ENCODE peak calls at places on chromosome 15, in eight cellular contexts. One of them, this sample, is unnamed.

GRCh38 chr15:40128746-40129660 is 20.3 kb upstream of the BMF start:
- DNase-seq in transverse colon: no peak
- DNase-seq in breast epithelium: no peak
- DNase-seq in GM12891: no peak
- DNase-seq in esophagus muscularis mucosa: no peak
- DNase-seq in HepG2: no peak
- DNase-seq in GM12892: no peak
- DNase-seq in prostate gland: no peak
- DNase-seq in this sample: no peak

GRCh38 chr15:22968356-22968755 is 11.8 kb downstream of the CYFIP1 start:
- DNase-seq in transverse colon: no peak
- DNase-seq in breast epithelium: no peak
- DNase-seq in GM12891: no peak
- DNase-seq in esophagus muscularis mucosa: no peak
- DNase-seq in HepG2: no peak
- DNase-seq in GM12892: no peak
- DNase-seq in prostate gland: no peak
- DNase-seq in this sample: peak; percentile 29

GRCh38 chr15:98896802-98897732 is 110.5 kb downstream of the PGPEP1L start:
- DNase-seq in transverse colon: no peak
- DNase-seq in breast epithelium: no peak
- DNase-seq in GM12891: no peak
- DNase-seq in esophagus muscularis mucosa: no peak
- DNase-seq in HepG2: peak; percentile 85
- DNase-seq in GM12892: no peak
- DNase-seq in prostate gland: peak; percentile 52
- DNase-seq in this sample: no peak

GRCh38 chr15:71366926-71367325 is 251.7 kb downstream of the THSD4 start:
- DNase-seq in transverse colon: no peak
- DNase-seq in breast epithelium: no peak
- DNase-seq in GM12891: no peak
- DNase-seq in esophagus muscularis mucosa: no peak
- DNase-seq in HepG2: peak; percentile 83
- DNase-seq in GM12892: no peak
- DNase-seq in prostate gland: no peak
- DNase-seq in this sample: no peak

GRCh38 chr15:77400258-77400657 is 19.6 kb downstream of the PEAK1 start:
- DNase-seq in transverse colon: no peak
- DNase-seq in breast epithelium: no peak
- DNase-seq in GM12891: no peak
- DNase-seq in esophagus muscularis mucosa: no peak
- DNase-seq in HepG2: no peak
- DNase-seq in GM12892: no peak
- DNase-seq in prostate gland: no peak
- DNase-seq in this sample: no peak

GRCh38 chr15:95024388-95024787 is 793.0 kb downstream of the MCTP2 start:
- DNase-seq in transverse colon: no peak
- DNase-seq in breast epithelium: no peak
- DNase-seq in GM12891: no peak
- DNase-seq in esophagus muscularis mucosa: no peak
- DNase-seq in HepG2: no peak
- DNase-seq in GM12892: no peak
- DNase-seq in prostate gland: no peak
- DNase-seq in this sample: no peak

GRCh38 chr15:73777741-73778140 is 24.6 kb upstream of the INSYN1 start:
- DNase-seq in transverse colon: no peak
- DNase-seq in breast epithelium: no peak
- DNase-seq in GM12891: no peak
- DNase-seq in esophagus muscularis mucosa: no peak
- DNase-seq in HepG2: no peak
- DNase-seq in GM12892: no peak
- DNase-seq in prostate gland: peak; percentile 70
- DNase-seq in this sample: no peak

GRCh38 chr15:33074942-33075341 is 119.6 kb downstream of the FMN1 start:
- DNase-seq in transverse colon: peak; percentile 39
- DNase-seq in breast epithelium: no peak
- DNase-seq in GM12891: no peak
- DNase-seq in esophagus muscularis mucosa: no peak
- DNase-seq in HepG2: no peak
- DNase-seq in GM12892: no peak
- DNase-seq in prostate gland: no peak
- DNase-seq in this sample: no peak

GRCh38 chr15:67013696-67014095 is 51.7 kb upstream of the SMAD3 start:
- DNase-seq in transverse colon: no peak
- DNase-seq in breast epithelium: no peak
- DNase-seq in GM12891: no peak
- DNase-seq in esophagus muscularis mucosa: peak; percentile 80
- DNase-seq in HepG2: no peak
- DNase-seq in GM12892: no peak
- DNase-seq in prostate gland: no peak
- DNase-seq in this sample: no peak

GRCh38 chr15:88120021-88120420 is 136.5 kb downstream of the NTRK3 start:
- DNase-seq in transverse colon: no peak
- DNase-seq in breast epithelium: no peak
- DNase-seq in GM12891: no peak
- DNase-seq in esophagus muscularis mucosa: no peak
- DNase-seq in HepG2: no peak
- DNase-seq in GM12892: no peak
- DNase-seq in prostate gland: no peak
- DNase-seq in this sample: no peak

GRCh38 chr15:85316244-85316934 is 64.0 kb upstream of the AKAP13 start:
- DNase-seq in transverse colon: no peak
- DNase-seq in breast epithelium: no peak
- DNase-seq in GM12891: no peak
- DNase-seq in esophagus muscularis mucosa: no peak
- DNase-seq in HepG2: peak; percentile 14
- DNase-seq in GM12892: no peak
- DNase-seq in prostate gland: no peak
- DNase-seq in this sample: no peak

GRCh38 chr15:39514933-39515332 is 65.9 kb upstream of the THBS1 start:
- DNase-seq in transverse colon: no peak
- DNase-seq in breast epithelium: no peak
- DNase-seq in GM12891: no peak
- DNase-seq in esophagus muscularis mucosa: no peak
- DNase-seq in HepG2: no peak
- DNase-seq in GM12892: no peak
- DNase-seq in prostate gland: no peak
- DNase-seq in this sample: no peak

GRCh38 chr15:44719293-44719999 is 8.1 kb downstream of the B2M start:
- DNase-seq in transverse colon: no peak
- DNase-seq in breast epithelium: no peak
- DNase-seq in GM12891: no peak
- DNase-seq in esophagus muscularis mucosa: no peak
- DNase-seq in HepG2: peak; percentile 29
- DNase-seq in GM12892: no peak
- DNase-seq in prostate gland: no peak
- DNase-seq in this sample: no peak
- TF ChIP-seq POLR2A in transverse colon: peak; percentile 27
- TF ChIP-seq POLR2A in breast epithelium: no peak
- TF ChIP-seq POLR2A in GM12891: peak; percentile 98
- TF ChIP-seq POLR2A in esophagus muscularis mucosa: no peak
- TF ChIP-seq POLR2A in HepG2: no peak
- TF ChIP-seq POLR2A in GM12892: peak; percentile 98
- TF ChIP-seq POLR2A in prostate gland: no peak
- TF ChIP-seq POLR2A in this sample: no peak

GRCh38 chr15:52805351-52806283 is 15.5 kb upstream of the ONECUT1 start:
- DNase-seq in transverse colon: no peak
- DNase-seq in breast epithelium: no peak
- DNase-seq in GM12891: no peak
- DNase-seq in esophagus muscularis mucosa: no peak
- DNase-seq in HepG2: no peak
- DNase-seq in GM12892: no peak
- DNase-seq in prostate gland: no peak
- DNase-seq in this sample: no peak

GRCh38 chr15:52802110-52802509 is 12.0 kb upstream of the ONECUT1 start:
- DNase-seq in transverse colon: no peak
- DNase-seq in breast epithelium: no peak
- DNase-seq in GM12891: no peak
- DNase-seq in esophagus muscularis mucosa: no peak
- DNase-seq in HepG2: no peak
- DNase-seq in GM12892: no peak
- DNase-seq in prostate gland: no peak
- DNase-seq in this sample: no peak

GRCh38 chr15:52803543-52804306 is 13.6 kb upstream of the ONECUT1 start:
- DNase-seq in transverse colon: no peak
- DNase-seq in breast epithelium: no peak
- DNase-seq in GM12891: no peak
- DNase-seq in esophagus muscularis mucosa: no peak
- DNase-seq in HepG2: no peak
- DNase-seq in GM12892: no peak
- DNase-seq in prostate gland: no peak
- DNase-seq in this sample: no peak

GRCh38 chr15:52806284-52806655 is 16.1 kb upstream of the ONECUT1 start:
- DNase-seq in transverse colon: no peak
- DNase-seq in breast epithelium: no peak
- DNase-seq in GM12891: no peak
- DNase-seq in esophagus muscularis mucosa: no peak
- DNase-seq in HepG2: no peak
- DNase-seq in GM12892: no peak
- DNase-seq in prostate gland: no peak
- DNase-seq in this sample: no peak

DNA sequence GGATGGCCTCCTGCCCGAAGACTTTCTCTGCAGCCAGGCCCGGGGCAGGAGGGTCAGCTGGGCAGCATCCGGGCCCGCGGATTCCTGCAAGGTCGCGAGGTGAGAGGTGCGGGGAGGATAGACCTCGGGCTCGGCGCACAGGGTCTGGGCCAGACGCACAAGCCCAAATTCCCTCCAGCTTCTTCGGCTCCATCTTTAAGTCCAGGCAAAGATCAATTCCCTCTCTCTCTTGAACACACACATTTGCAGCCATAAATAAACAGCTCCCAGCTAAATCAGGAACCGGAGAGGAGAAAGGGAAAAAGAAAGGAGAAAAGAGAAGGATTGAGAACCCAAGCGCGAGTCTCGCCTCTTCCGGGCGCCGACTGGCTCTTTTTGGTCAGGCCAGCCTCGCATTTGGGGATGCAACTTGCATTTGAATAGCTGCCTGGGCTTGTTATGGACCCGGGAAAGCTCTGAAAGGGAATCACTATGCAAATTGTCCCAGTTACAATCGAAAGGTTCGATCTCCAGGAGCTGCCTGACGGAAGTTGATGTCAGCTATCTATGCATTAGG is 14.5 kb upstream of the ONECUT1 start:
- DNase-seq in transverse colon: no peak
- DNase-seq in breast epithelium: no peak
- DNase-seq in GM12891: no peak
- DNase-seq in esophagus muscularis mucosa: no peak
- DNase-seq in HepG2: no peak
- DNase-seq in GM12892: no peak
- DNase-seq in prostate gland: no peak
- DNase-seq in this sample: no peak
- TF ChIP-seq POLR2AphosphoS5 in transverse colon: no peak
- TF ChIP-seq POLR2AphosphoS5 in breast epithelium: no peak
- TF ChIP-seq POLR2AphosphoS5 in GM12891: no peak
- TF ChIP-seq POLR2AphosphoS5 in esophagus muscularis mucosa: no peak
- TF ChIP-seq POLR2AphosphoS5 in HepG2: no peak
- TF ChIP-seq POLR2AphosphoS5 in GM12892: no peak
- TF ChIP-seq POLR2AphosphoS5 in prostate gland: no peak
- TF ChIP-seq POLR2AphosphoS5 in this sample: no peak

GRCh38 chr15:58771621-58772235 is 626 bp downstream of the MINDY2 start:
- DNase-seq in transverse colon: peak; percentile 54
- DNase-seq in breast epithelium: peak; percentile 62
- DNase-seq in GM12891: peak; percentile 18
- DNase-seq in esophagus muscularis mucosa: peak; percentile 91
- DNase-seq in HepG2: no peak
- DNase-seq in GM12892: no peak
- DNase-seq in prostate gland: peak; percentile 59
- DNase-seq in this sample: peak; percentile 81

GRCh38 chr15:58775402-58775801 is 4.3 kb downstream of the MINDY2 start:
- DNase-seq in transverse colon: no peak
- DNase-seq in breast epithelium: no peak
- DNase-seq in GM12891: no peak
- DNase-seq in esophagus muscularis mucosa: no peak
- DNase-seq in HepG2: no peak
- DNase-seq in GM12892: no peak
- DNase-seq in prostate gland: no peak
- DNase-seq in this sample: no peak

GRCh38 chr15:58773024-58773423 is 1.9 kb downstream of the MINDY2 start:
- DNase-seq in transverse colon: no peak
- DNase-seq in breast epithelium: no peak
- DNase-seq in GM12891: no peak
- DNase-seq in esophagus muscularis mucosa: no peak
- DNase-seq in HepG2: no peak
- DNase-seq in GM12892: no peak
- DNase-seq in prostate gland: no peak
- DNase-seq in this sample: no peak

GRCh38 chr15:58770519-58770856 is 614 bp upstream of the MINDY2 start:
- DNase-seq in transverse colon: peak; percentile 16
- DNase-seq in breast epithelium: no peak
- DNase-seq in GM12891: peak; percentile 39
- DNase-seq in esophagus muscularis mucosa: no peak
- DNase-seq in HepG2: no peak
- DNase-seq in GM12892: no peak
- DNase-seq in prostate gland: no peak
- DNase-seq in this sample: no peak

GRCh38 chr15:58770857-58771620 is at the start of gene MINDY2:
- DNase-seq in transverse colon: peak; percentile 98
- DNase-seq in breast epithelium: peak; percentile 97
- DNase-seq in GM12891: peak; percentile 92
- DNase-seq in esophagus muscularis mucosa: peak; percentile 99
- DNase-seq in HepG2: peak; percentile 96
- DNase-seq in GM12892: peak; percentile 90
- DNase-seq in prostate gland: peak; percentile 99
- DNase-seq in this sample: peak; percentile 99
- TF ChIP-seq POLR2A in transverse colon: peak; percentile 94
- TF ChIP-seq POLR2A in breast epithelium: peak; percentile 40
- TF ChIP-seq POLR2A in GM12891: peak; percentile 29
- TF ChIP-seq POLR2A in esophagus muscularis mucosa: peak; percentile 35
- TF ChIP-seq POLR2A in HepG2: peak; percentile 83
- TF ChIP-seq POLR2A in GM12892: peak; percentile 73
- TF ChIP-seq POLR2A in prostate gland: peak; percentile 99
- TF ChIP-seq POLR2A in this sample: peak; percentile 59

GRCh38 chr15:48333553-48333952 is 2.3 kb downstream of the DUT start:
- DNase-seq in transverse colon: no peak
- DNase-seq in breast epithelium: no peak
- DNase-seq in GM12891: no peak
- DNase-seq in esophagus muscularis mucosa: no peak
- DNase-seq in HepG2: peak; percentile 39
- DNase-seq in GM12892: no peak
- DNase-seq in prostate gland: no peak
- DNase-seq in this sample: no peak

GRCh38 chr15:48330855-48331795 is at the start of gene DUT:
- DNase-seq in transverse colon: peak; percentile 88
- DNase-seq in breast epithelium: peak; percentile 77
- DNase-seq in GM12891: peak; percentile 58
- DNase-seq in esophagus muscularis mucosa: peak; percentile 94
- DNase-seq in HepG2: peak; percentile 40
- DNase-seq in GM12892: peak; percentile 59
- DNase-seq in prostate gland: peak; percentile 84
- DNase-seq in this sample: peak; percentile 93

GRCh38 chr15:48330045-48330840 is 986 bp upstream of the DUT start:
- DNase-seq in transverse colon: no peak
- DNase-seq in breast epithelium: no peak
- DNase-seq in GM12891: no peak
- DNase-seq in esophagus muscularis mucosa: no peak
- DNase-seq in HepG2: no peak
- DNase-seq in GM12892: no peak
- DNase-seq in prostate gland: no peak
- DNase-seq in this sample: no peak

GRCh38 chr15:48332642-48333034 is 1.4 kb downstream of the DUT start:
- DNase-seq in transverse colon: no peak
- DNase-seq in breast epithelium: no peak
- DNase-seq in GM12891: no peak
- DNase-seq in esophagus muscularis mucosa: no peak
- DNase-seq in HepG2: no peak
- DNase-seq in GM12892: no peak
- DNase-seq in prostate gland: no peak
- DNase-seq in this sample: no peak

GRCh38 chr15:48331796-48332641 is 790 bp downstream of the DUT start:
- DNase-seq in transverse colon: peak; percentile 60
- DNase-seq in breast epithelium: peak; percentile 68
- DNase-seq in GM12891: peak; percentile 64
- DNase-seq in esophagus muscularis mucosa: no peak
- DNase-seq in HepG2: peak; percentile 21
- DNase-seq in GM12892: peak; percentile 66
- DNase-seq in prostate gland: peak; percentile 63
- DNase-seq in this sample: peak; percentile 90
- TF ChIP-seq POLR2AphosphoS5 in transverse colon: no peak
- TF ChIP-seq POLR2AphosphoS5 in breast epithelium: no peak
- TF ChIP-seq POLR2AphosphoS5 in GM12891: no peak
- TF ChIP-seq POLR2AphosphoS5 in esophagus muscularis mucosa: no peak
- TF ChIP-seq POLR2AphosphoS5 in HepG2: no peak
- TF ChIP-seq POLR2AphosphoS5 in GM12892: peak; percentile 3
- TF ChIP-seq POLR2AphosphoS5 in prostate gland: no peak
- TF ChIP-seq POLR2AphosphoS5 in this sample: no peak